ENCODE peak calls at places on chromosomes 7 and 10, in seven cellular contexts. Z is right atrium auricular region, J is cardiac fibroblast, I is A549, H is fibroblast of villous mesenchyme, X is left lung, B is upper lobe of right lung. F is an unnamed sample.
A peak's percentile ranks its signal among the peaks of the same experiment; 100 is the strongest.

GRCh38 chr7:148332787-148333186 is 257.8 kb upstream of the C7orf33 start:
- DNase-seq in Z (no peak), J (no peak), I (no peak), H (no peak), X (no peak), B (no peak), F (no peak)

GRCh38 chr7:1662101-1662500 is 8.0 kb upstream of the ELFN1 start:
- DNase-seq in Z (no peak), J (no peak), I (no peak), H (no peak), X (peak; percentile 31), B (peak; percentile 51), F (no peak)

GRCh38 chr7:2299131-2299829 is 15.0 kb downstream of the SNX8 start:
- DNase-seq in Z (peak; percentile 71), J (peak; percentile 82), I (no peak), H (peak; percentile 87), X (peak; percentile 10), B (peak; percentile 84), F (peak; percentile 84)

GRCh38 chr7:76191783-76192240 is 9.9 kb upstream of the SRRM3 start:
- DNase-seq in Z (no peak), J (peak; percentile 35), I (no peak), H (peak; percentile 7), X (no peak), B (no peak), F (peak; percentile 16)

GRCh38 chr7:73517241-73517995 is 4.7 kb downstream of the BAZ1B start:
- DNase-seq in Z (no peak), J (no peak), I (no peak), H (no peak), X (no peak), B (no peak), F (no peak)

GRCh38 chr10:38156416-38157269 is 62.5 kb downstream of the ZNF37A start:
- DNase-seq in Z (no peak), J (no peak), I (no peak), H (no peak), X (peak; percentile 78), B (no peak), F (no peak)

GRCh38 chr7:78489851-78490250 is 691.3 kb downstream of the PHTF2 start:
- DNase-seq in Z (no peak), J (peak; percentile 3), I (no peak), H (peak; percentile 23), X (no peak), B (no peak), F (peak; percentile 72)

GRCh38 chr7:140685407-140686087 is 11.0 kb upstream of the NDUFB2 start:
- DNase-seq in Z (peak; percentile 48), J (no peak), I (no peak), H (no peak), X (no peak), B (no peak), F (no peak)

GRCh38 chr7:104973909-104974415 is 40.0 kb upstream of the KMT2E start:
- DNase-seq in Z (no peak), J (peak; percentile 93), I (no peak), H (peak; percentile 68), X (no peak), B (no peak), F (peak; percentile 91)

GRCh38 chr10:18660816-18661431 is 1.7 kb downstream of the ARL5B start:
- DNase-seq in Z (no peak), J (no peak), I (no peak), H (no peak), X (peak; percentile 38), B (no peak), F (no peak)

GRCh38 chr7:2701832-2702593 is 14.0 kb downstream of the AMZ1 start:
- DNase-seq in Z (peak; percentile 86), J (peak; percentile 64), I (no peak), H (peak; percentile 79), X (no peak), B (no peak), F (peak; percentile 74)

GRCh38 chr7:43362652-43363428 is 220.1 kb upstream of the STK17A start:
- DNase-seq in Z (no peak), J (peak; percentile 33), I (no peak), H (peak; percentile 73), X (no peak), B (no peak), F (peak; percentile 81)

GRCh38 chr7:126699707-126700106 is 553.0 kb downstream of the GRM8 start:
- DNase-seq in Z (no peak), J (no peak), I (no peak), H (no peak), X (no peak), B (no peak), F (no peak)

GRCh38 chr10:1180836-1181235 is 124.7 kb downstream of the WDR37 start:
- DNase-seq in Z (no peak), J (no peak), I (peak; percentile 10), H (no peak), X (no peak), B (peak; percentile 32), F (no peak)

GRCh38 chr7:6636741-6637543 is at the start of gene ZNF316:
- DNase-seq in Z (no peak), J (peak; percentile 64), I (peak; percentile 71), H (peak; percentile 55), X (peak; percentile 93), B (peak; percentile 86), F (peak; percentile 56)

GRCh38 chr7:6639627-6640026 is 2.5 kb downstream of the ZNF316 start:
- DNase-seq in Z (no peak), J (no peak), I (no peak), H (no peak), X (peak; percentile 74), B (peak; percentile 84), F (no peak)

GRCh38 chr7:6640246-6640721 is 3.2 kb downstream of the ZNF316 start:
- DNase-seq in Z (no peak), J (peak; percentile 56), I (no peak), H (peak; percentile 65), X (peak; percentile 61), B (no peak), F (peak; percentile 57)

GRCh38 chr7:6637544-6638229 is 569 bp downstream of the ZNF316 start:
- DNase-seq in Z (no peak), J (peak; percentile 18), I (peak; percentile 72), H (peak; percentile 15), X (peak; percentile 86), B (peak; percentile 79), F (peak; percentile 6)

DNA sequence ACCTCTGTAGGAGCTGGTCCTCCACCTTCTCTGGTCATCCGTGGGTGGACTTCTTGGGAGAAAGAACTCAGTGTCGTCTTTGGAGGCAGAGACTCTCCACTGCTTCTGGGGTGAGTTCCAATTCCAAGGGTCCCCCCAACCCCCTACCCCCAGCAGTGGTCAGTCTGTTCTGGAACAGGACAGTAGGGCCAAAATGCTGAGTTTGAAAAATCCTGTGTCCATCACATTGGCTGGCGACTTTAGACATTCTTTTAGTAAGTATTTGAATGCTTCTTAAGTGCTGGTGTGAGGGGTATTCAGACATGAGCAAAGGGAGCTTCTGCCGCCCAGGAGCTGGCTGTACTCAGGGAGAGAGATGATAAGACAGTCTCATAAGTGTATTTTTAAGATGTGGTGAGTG is 1.9 kb downstream of the ZNF316 start:
- DNase-seq in Z (no peak), J (no peak), I (no peak), H (no peak), X (no peak), B (no peak), F (no peak)
- TF ChIP-seq CTCF in Z (no peak), J (no peak), I (no peak), H (no peak), X (no peak), B (no peak), F (no peak)

GRCh38 chr10:110535958-110536891 is 31.3 kb upstream of the SMC3 start:
- DNase-seq in Z (no peak), J (peak; percentile 53), I (no peak), H (peak; percentile 39), X (no peak), B (peak; percentile 80), F (peak; percentile 66)
- TF ChIP-seq CTCF in Z (peak; percentile 43), J (peak; percentile 21), I (peak; percentile 14), H (peak; percentile 43), X (no peak), B (peak; percentile 29), F (peak; percentile 46)

DNA sequence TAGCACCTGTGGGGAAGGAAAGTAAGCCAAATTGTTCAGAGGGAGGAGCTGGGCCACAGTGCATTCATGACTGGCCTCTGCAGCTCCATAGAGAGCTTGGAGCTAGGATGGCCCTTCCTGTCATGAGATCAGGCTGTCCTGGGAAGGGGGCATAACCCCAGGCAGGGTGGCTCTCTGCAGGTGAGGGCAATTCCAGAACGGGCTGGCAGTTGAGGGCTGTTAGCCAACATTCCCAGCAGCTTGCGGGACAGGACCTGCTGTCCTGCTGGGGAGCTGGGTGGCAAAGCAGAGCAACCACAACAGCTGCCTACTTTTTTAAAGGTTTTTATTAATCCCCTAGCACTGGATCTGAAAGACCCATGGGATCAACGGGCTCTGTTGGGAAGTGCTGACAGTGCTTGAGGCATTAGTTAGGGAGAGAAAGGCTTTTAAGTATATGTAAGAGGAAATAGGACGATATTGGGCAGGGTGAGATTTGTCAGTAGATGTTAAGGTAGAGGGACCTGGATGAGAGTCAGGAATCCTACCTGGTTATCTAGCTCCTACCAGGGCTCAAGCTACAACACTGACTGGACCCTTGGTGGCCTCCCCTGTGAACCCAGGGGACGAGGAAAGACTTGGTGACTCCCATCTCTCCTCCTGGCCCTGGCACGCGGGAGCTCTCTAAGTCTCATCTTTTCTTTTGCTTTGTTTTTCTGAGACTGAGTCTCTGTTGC is 77.8 kb downstream of the NAMPT start:
- DNase-seq in Z (no peak), J (no peak), I (no peak), H (no peak), X (no peak), B (no peak), F (no peak)
- TF ChIP-seq CTCF in Z (no peak), J (no peak), I (no peak), H (no peak), X (no peak), B (no peak), F (no peak)

GRCh38 chr7:129212596-129212995 is 12.2 kb upstream of the AHCYL2 start:
- DNase-seq in Z (no peak), J (no peak), I (no peak), H (no peak), X (no peak), B (no peak), F (no peak)
- TF ChIP-seq CTCF in Z (no peak), J (no peak), I (no peak), H (no peak), X (no peak), B (no peak), F (no peak)

GRCh38 chr10:93568105-93568390 is 1.6 kb downstream of the FFAR4 start:
- DNase-seq in Z (no peak), J (no peak), I (no peak), H (no peak), X (no peak), B (no peak), F (no peak)
- TF ChIP-seq CTCF in Z (no peak), J (no peak), I (no peak), H (no peak), X (no peak), B (no peak), F (no peak)

GRCh38 chr7:138120140-138120827 is 44.0 kb downstream of the AKR1D1 start:
- DNase-seq in Z (no peak), J (no peak), I (no peak), H (no peak), X (no peak), B (no peak), F (no peak)
- TF ChIP-seq CTCF in Z (no peak), J (no peak), I (no peak), H (no peak), X (no peak), B (no peak), F (no peak)

GRCh38 chr10:25682203-25682950 is 251.7 kb upstream of the MYO3A start:
- DNase-seq in Z (no peak), J (peak; percentile 90), I (peak; percentile 23), H (peak; percentile 63), X (no peak), B (no peak), F (peak; percentile 11)
- TF ChIP-seq CTCF in Z (peak; percentile 18), J (peak; percentile 80), I (peak; percentile 34), H (peak; percentile 82), X (no peak), B (no peak), F (peak; percentile 43)